ENCODE peak calls at places on chromosomes 11 and 22, in six cellular contexts. X, F, E, Z, U and I are unnamed samples.

GRCh38 chr22:50105529-50106100 is 15.8 kb downstream of the MOV10L1 start:
- DNase-seq in X (no peak), F (no peak), E (no peak), Z (peak; percentile 53), U (no peak), I (peak; percentile 48)

GRCh38 chr22:50118557-50119168 is 28.9 kb downstream of the MOV10L1 start:
- DNase-seq in X (no peak), F (peak; percentile 99), E (peak; percentile 34), Z (peak; percentile 93), U (no peak), I (peak; percentile 100)

GRCh38 chr11:113874096-113874919 is 1.1 kb downstream of the USP28 start:
- DNase-seq in X (no peak), F (peak; percentile 8), E (no peak), Z (peak; percentile 20), U (no peak), I (peak; percentile 19)

GRCh38 chr11:45512749-45513148 is 152.7 kb downstream of the CHST1 start:
- DNase-seq in X (no peak), F (no peak), E (no peak), Z (no peak), U (no peak), I (no peak)

GRCh38 chr11:114082415-114082748 is 22.9 kb downstream of the ZBTB16 start:
- DNase-seq in X (peak; percentile 43), F (no peak), E (peak; percentile 56), Z (peak; percentile 65), U (peak; percentile 53), I (no peak)

GRCh38 chr11:121134758-121135312 is 33.8 kb downstream of the TECTA start:
- DNase-seq in X (no peak), F (no peak), E (no peak), Z (no peak), U (no peak), I (no peak)

GRCh38 chr11:120404495-120404894 is 68.3 kb downstream of the ARHGEF12 start:
- DNase-seq in X (no peak), F (no peak), E (no peak), Z (no peak), U (no peak), I (no peak)

GRCh38 chr11:3201112-3201581 is 17.5 kb downstream of the MRGPRG start:
- DNase-seq in X (no peak), F (no peak), E (no peak), Z (no peak), U (peak; percentile 36), I (no peak)

GRCh38 chr11:27864046-27865025 is 164.1 kb upstream of the BDNF start:
- DNase-seq in X (peak; percentile 89), F (peak; percentile 54), E (no peak), Z (no peak), U (no peak), I (no peak)

GRCh38 chr11:9461760-9462134 is 935 bp downstream of the ZNF143 start:
- DNase-seq in X (no peak), F (peak; percentile 49), E (no peak), Z (peak; percentile 43), U (no peak), I (peak; percentile 42)

GRCh38 chr11:122271167-122271566 is 155.2 kb upstream of the BLID start:
- DNase-seq in X (peak; percentile 84), F (no peak), E (no peak), Z (no peak), U (no peak), I (no peak)

GRCh38 chr22:50139843-50140415 is 30.6 kb upstream of the PANX2 start:
- DNase-seq in X (no peak), F (no peak), E (no peak), Z (peak; percentile 73), U (no peak), I (no peak)

GRCh38 chr22:38835888-38836301 is 7.9 kb downstream of the NPTXR start:
- DNase-seq in X (no peak), F (peak; percentile 90), E (no peak), Z (peak; percentile 43), U (peak; percentile 39), I (peak; percentile 11)

GRCh38 chr11:32087602-32088001 is 3.3 kb upstream of the RCN1 start:
- DNase-seq in X (no peak), F (peak; percentile 63), E (no peak), Z (peak; percentile 91), U (no peak), I (peak; percentile 62)

GRCh38 chr11:73753938-73754337 is 6.9 kb downstream of the RAB6A start:
- DNase-seq in X (no peak), F (no peak), E (no peak), Z (no peak), U (no peak), I (no peak)

GRCh38 chr11:1304376-1304775 is 5.1 kb downstream of the TOLLIP start:
- DNase-seq in X (peak; percentile 83), F (peak; percentile 10), E (no peak), Z (no peak), U (no peak), I (no peak)

GRCh38 chr22:17678817-17679385 is 40.3 kb downstream of the BCL2L13 start:
- DNase-seq in X (no peak), F (peak; percentile 52), E (no peak), Z (no peak), U (no peak), I (peak; percentile 10)

GRCh38 chr22:43176090-43176489 is 10.8 kb downstream of the TTLL12 start:
- DNase-seq in X (no peak), F (no peak), E (no peak), Z (no peak), U (no peak), I (no peak)

DNA sequence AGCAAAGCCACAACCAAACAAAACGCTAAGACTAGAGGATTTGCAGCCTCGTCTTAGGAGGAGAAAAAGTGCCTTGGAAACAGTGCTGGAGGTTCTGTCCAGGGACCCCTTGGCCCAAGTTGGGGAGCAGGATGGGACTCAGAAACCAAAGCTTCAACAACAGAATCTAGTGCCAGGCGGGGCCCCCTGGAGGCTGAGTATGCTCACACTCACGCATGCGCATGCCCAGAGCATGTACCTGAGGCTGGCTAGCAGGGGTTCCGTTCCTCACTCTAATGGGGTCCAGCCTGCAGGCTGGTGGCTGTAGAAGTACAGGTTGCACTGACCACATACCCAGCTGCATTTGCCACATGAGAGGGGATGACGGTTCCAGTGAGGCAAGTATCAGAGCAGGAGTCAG is 568.6 kb upstream of the CADM1 start:
- DNase-seq in X (no peak), F (no peak), E (no peak), Z (no peak), U (no peak), I (no peak)
- TF ChIP-seq CTCF in X (no peak), F (no peak), E (no peak), Z (no peak), U (no peak), I (no peak)

GRCh38 chr22:37244114-37244921 is at the start of gene RAC2:
- DNase-seq in X (peak; percentile 53), F (peak; percentile 63), E (peak; percentile 73), Z (peak; percentile 76), U (peak; percentile 80), I (peak; percentile 58)

GRCh38 chr22:37240941-37241320 is 3.1 kb downstream of the RAC2 start:
- DNase-seq in X (no peak), F (no peak), E (no peak), Z (no peak), U (peak; percentile 17), I (no peak)

GRCh38 chr22:37241351-37242142 is 2.5 kb downstream of the RAC2 start:
- DNase-seq in X (no peak), F (peak; percentile 6), E (no peak), Z (no peak), U (peak; percentile 54), I (no peak)

GRCh38 chr22:37243402-37244113 is 511 bp downstream of the RAC2 start:
- DNase-seq in X (no peak), F (no peak), E (no peak), Z (no peak), U (no peak), I (no peak)

DNA sequence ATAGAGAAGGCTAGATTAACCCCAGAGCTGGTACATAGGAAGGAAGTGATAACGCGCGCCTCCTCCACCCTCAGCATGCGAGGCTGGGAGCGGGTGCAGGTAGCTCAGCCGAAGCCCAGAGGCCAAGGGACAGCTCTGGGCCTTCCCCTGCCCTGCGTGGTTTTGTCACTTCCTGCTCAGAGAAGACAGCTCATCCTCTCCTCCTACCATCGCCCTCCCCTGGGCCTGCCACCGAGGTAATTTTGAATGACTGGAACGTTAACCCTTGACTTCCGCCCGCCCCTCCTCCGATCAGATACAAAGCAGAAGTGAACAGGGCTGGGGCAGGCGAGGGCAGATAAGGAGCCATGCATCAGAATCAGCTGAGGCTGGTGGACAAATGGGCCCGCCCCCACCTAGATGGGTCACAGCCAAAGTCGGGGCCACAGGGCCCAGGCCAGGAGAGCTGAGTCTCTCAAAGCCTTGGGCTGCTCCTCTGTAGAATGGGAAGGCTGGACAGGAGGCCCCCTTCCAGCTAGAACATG is 1.6 kb downstream of the RAC2 start:
- DNase-seq in X (peak; percentile 28), F (peak; percentile 40), E (peak; percentile 62), Z (peak; percentile 61), U (peak; percentile 80), I (no peak)
- H3K4me3 ChIP-seq in X (no peak overlapping the region), F (no peak overlapping the region), E (no peak overlapping the region), Z (peak overlapping the region; percentile 5), U (peak overlapping the region; percentile 45), I (no peak overlapping the region)

DNA sequence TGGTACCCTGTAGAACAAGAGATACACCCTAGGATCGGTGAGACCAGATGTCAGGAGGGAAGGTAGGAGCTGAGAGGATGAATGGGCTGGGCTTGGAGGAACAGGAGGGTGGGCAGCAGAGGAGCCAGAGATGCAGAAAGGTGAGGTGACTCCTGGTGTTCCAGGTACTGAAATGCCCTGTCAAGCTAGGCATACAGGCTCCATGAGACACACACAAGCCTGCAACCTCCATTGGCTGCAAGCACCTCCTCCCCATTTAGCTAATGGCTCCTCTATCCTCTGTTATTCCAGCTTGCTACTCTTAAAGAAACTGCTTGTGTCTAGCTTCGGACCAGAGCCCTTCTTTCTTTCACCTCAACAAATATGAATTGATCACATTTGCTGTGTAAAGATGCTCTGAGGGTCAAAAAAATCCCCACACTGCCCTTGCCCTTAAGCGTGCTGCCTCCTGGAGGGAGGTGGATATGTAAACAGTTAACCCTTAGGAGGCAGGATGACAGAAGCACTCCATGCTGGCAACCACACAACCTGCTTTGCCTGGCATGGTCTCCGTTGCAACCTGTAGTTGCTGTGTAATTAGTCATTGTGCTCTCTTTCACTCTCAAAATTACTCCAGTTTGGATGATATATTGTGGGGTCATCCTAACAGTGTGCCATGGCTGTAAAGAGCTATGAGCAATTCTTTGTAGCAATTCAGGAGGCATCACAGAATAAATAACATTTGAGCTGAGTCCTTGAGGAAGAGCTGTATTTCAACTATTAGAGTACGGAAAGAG is 156.0 kb downstream of the PKNOX2 start:
- DNase-seq in X (no peak), F (no peak), E (no peak), Z (no peak), U (no peak), I (no peak)
- TF ChIP-seq CTCF in X (no peak), F (no peak), E (no peak), Z (no peak), U (no peak), I (no peak)

DNA sequence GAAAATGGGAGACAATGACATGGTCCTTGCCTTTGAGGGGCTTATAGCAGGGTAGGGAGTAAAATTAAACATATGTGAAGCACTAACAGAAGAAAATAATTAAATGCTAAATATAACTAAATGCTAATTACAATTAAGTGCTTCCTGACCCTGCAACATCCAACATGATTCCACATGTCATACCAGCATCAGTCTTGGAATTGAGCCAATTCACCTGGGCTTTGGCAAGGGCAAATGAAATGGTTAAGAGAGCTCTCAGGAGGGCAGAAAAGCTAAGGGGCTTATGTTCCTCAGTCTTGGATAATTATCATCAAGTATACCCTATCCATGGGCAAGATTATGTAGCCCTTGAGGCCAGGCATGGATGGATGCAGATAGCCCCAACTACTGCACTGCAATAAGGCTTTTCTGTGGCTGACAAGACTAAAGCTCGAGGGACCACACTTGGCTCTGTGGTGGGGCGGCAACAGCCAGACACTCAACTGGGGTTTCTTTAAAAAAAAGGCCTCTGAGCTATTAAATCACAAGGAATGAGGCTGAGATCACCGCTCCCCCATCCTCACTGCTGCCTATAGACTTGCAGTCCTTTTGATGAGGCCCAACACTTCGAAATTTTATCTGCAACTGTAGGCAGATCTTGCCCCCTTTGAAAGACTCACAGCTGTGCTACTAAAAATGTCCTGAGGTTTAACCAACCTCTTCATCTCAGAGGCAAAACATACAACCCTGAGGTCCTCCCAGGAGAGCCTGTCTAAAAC is 39.0 kb downstream of the IL18BP start:
- DNase-seq in X (no peak), F (no peak), E (no peak), Z (peak; percentile 18), U (peak; percentile 63), I (peak; percentile 47)
- H3K4me3 ChIP-seq in X (no peak overlapping the region), F (peak overlapping the region; percentile 79), E (peak overlapping the region; percentile 62), Z (peak overlapping the region; percentile 68), U (peak overlapping the region; percentile 86), I (peak overlapping the region; percentile 91)